ENCODE peak calls at places on chromosomes 11 and 22, in eight cellular contexts. B, Y, U, R, V, H, S and L are unnamed samples.
A peak's percentile ranks its signal among the peaks of the same experiment; 100 is the strongest.

GRCh38 chr22:50182176-50183081 is 3.3 kb upstream of the TRABD start:
- DNase-seq in H (no peak), R (no peak), Y (no peak), V (no peak), B (no peak), S (no peak), U (no peak), L (no peak)

GRCh38 chr11:118074091-118074685 is 2.7 kb upstream of the TMPRSS4 start:
- DNase-seq in S (no peak), B (no peak), Y (no peak), V (no peak), R (no peak), H (no peak), U (no peak), L (no peak)

GRCh38 chr11:3222003-3222855 is 3.6 kb upstream of the MRGPRG start:
- DNase-seq in Y (no peak), V (no peak), S (no peak), R (no peak), U (no peak), B (no peak), H (no peak), L (no peak)

GRCh38 chr11:94815705-94816344 is 47.7 kb downstream of the AMOTL1 start:
- DNase-seq in U (no peak), R (peak; percentile 35), Y (no peak), B (no peak), S (no peak), H (no peak), V (no peak), L (peak; percentile 31)

GRCh38 chr11:70846781-70847400 is 405.5 kb downstream of the SHANK2 start:
- DNase-seq in U (no peak), V (no peak), Y (no peak), S (no peak), B (no peak), R (no peak), H (no peak), L (no peak)

GRCh38 chr22:35349704-35350538 is 31.0 kb upstream of the HMOX1 start:
- DNase-seq in Y (no peak), R (no peak), H (no peak), S (no peak), B (no peak), U (no peak), V (peak; percentile 43), L (no peak)

GRCh38 chr11:67285541-67286498 is 3.3 kb upstream of the ANKRD13D start:
- DNase-seq in S (no peak), R (no peak), B (no peak), H (no peak), U (no peak), V (no peak), Y (no peak), L (no peak)

GRCh38 chr22:18973264-18974031 is 37.4 kb upstream of the PRODH start:
- DNase-seq in Y (no peak), B (no peak), U (no peak), R (no peak), H (no peak), V (no peak), S (no peak), L (no peak)

GRCh38 chr22:35477911-35478582 is 62.6 kb upstream of the RASD2 start:
- DNase-seq in B (no peak), R (peak; percentile 93), S (peak; percentile 69), V (peak; percentile 83), Y (peak; percentile 32), H (peak; percentile 79), U (peak; percentile 58), L (no peak)

GRCh38 chr11:120235024-120235628 is 4.8 kb upstream of the POU2F3 start:
- DNase-seq in Y (no peak), V (peak; percentile 45), S (peak; percentile 90), U (no peak), H (peak; percentile 75), R (no peak), B (no peak), L (peak; percentile 62)

GRCh38 chr22:25815561-25815960 is 73.6 kb downstream of the MYO18B start:
- DNase-seq in R (no peak), H (no peak), Y (no peak), S (no peak), B (no peak), U (no peak), V (no peak), L (no peak)

GRCh38 chr11:108938604-108939003 is 273.7 kb downstream of the DDX10 start:
- DNase-seq in S (no peak), Y (no peak), V (no peak), U (no peak), B (no peak), R (no peak), H (no peak), L (peak; percentile 18)

GRCh38 chr22:43174941-43175531 is 11.9 kb downstream of the TTLL12 start:
- DNase-seq in Y (no peak), H (no peak), B (no peak), U (no peak), S (no peak), V (no peak), R (no peak), L (peak; percentile 58)

GRCh38 chr11:40388097-40388818 is 1071.2 kb downstream of the LRRC4C start:
- DNase-seq in S (peak; percentile 37), V (peak; percentile 63), B (no peak), Y (no peak), U (peak; percentile 20), H (no peak), R (peak; percentile 71), L (no peak)

GRCh38 chr11:13051257-13051656 is 42.1 kb downstream of the RASSF10 start:
- DNase-seq in V (no peak), R (peak; percentile 9), B (no peak), S (peak; percentile 36), Y (no peak), H (peak; percentile 62), U (no peak), L (peak; percentile 81)

GRCh38 chr22:40585205-40585778 is 51.2 kb downstream of the MRTFA start:
- DNase-seq in Y (no peak), U (no peak), R (no peak), V (no peak), S (no peak), H (no peak), B (no peak), L (no peak)

GRCh38 chr11:1128333-1129142 is 29.2 kb upstream of the MUC5AC start:
- DNase-seq in Y (no peak), R (no peak), V (no peak), H (no peak), B (peak; percentile 17), S (no peak), U (no peak), L (no peak)

GRCh38 chr11:126146454-126147192 is 64.8 kb downstream of the RPUSD4 start:
- DNase-seq in B (no peak), S (no peak), U (no peak), V (no peak), H (no peak), R (no peak), Y (no peak), L (no peak)

GRCh38 chr22:44181033-44181911 is 547 bp downstream of the PARVG start:
- DNase-seq in S (no peak), V (no peak), Y (no peak), H (peak; percentile 76), B (no peak), R (no peak), U (no peak), L (no peak)

GRCh38 chr11:31139479-31139878 is 230.1 kb downstream of the DCDC1 start:
- DNase-seq in B (no peak), V (no peak), Y (no peak), S (no peak), H (no peak), U (no peak), R (no peak), L (no peak)

GRCh38 chr11:10064828-10065227 is 229.2 kb downstream of the SBF2 start:
- DNase-seq in B (no peak), U (no peak), R (no peak), Y (no peak), V (no peak), S (no peak), H (no peak), L (no peak)

GRCh38 chr11:116732740-116733385 is 39.9 kb downstream of the BUD13 start:
- DNase-seq in V (peak; percentile 62), B (peak; percentile 74), Y (peak; percentile 24), R (peak; percentile 67), U (no peak), S (peak; percentile 82), H (peak; percentile 70), L (peak; percentile 40)

GRCh38 chr11:67519726-67520125 is 3.5 kb downstream of the CABP2 start:
- DNase-seq in B (no peak), U (no peak), H (no peak), S (no peak), V (no peak), R (no peak), Y (no peak), L (no peak)

GRCh38 chr22:45922256-45922655 is 54.7 kb downstream of the WNT7B start:
- DNase-seq in Y (no peak), S (no peak), U (no peak), B (no peak), H (no peak), V (no peak), R (no peak), L (no peak)

GRCh38 chr11:106418786-106419185 is 341.3 kb downstream of the AASDHPPT start:
- DNase-seq in Y (no peak), R (no peak), U (no peak), V (no peak), S (no peak), B (no peak), H (no peak), L (no peak)

GRCh38 chr11:68309621-68310185 is 2.7 kb upstream of the LRP5 start:
- DNase-seq in B (no peak), H (no peak), Y (no peak), V (no peak), R (no peak), U (no peak), S (no peak), L (no peak)

GRCh38 chr11:10139656-10140055 is 154.4 kb downstream of the SBF2 start:
- DNase-seq in U (peak; percentile 88), Y (peak; percentile 58), B (no peak), V (peak; percentile 95), H (peak; percentile 23), S (peak; percentile 68), R (peak; percentile 83), L (peak; percentile 75)